ENCODE peak calls at places on chromosomes 5 and 9, in seven cellular contexts. S, F, Z, Y, H, A and T are unnamed samples.

GRCh38 chr9:113879906-113880305 is 3.8 kb downstream of the ZNF618 start:
- DNase-seq in S (no peak), Z (no peak), H (no peak), F (no peak), A (no peak), Y (no peak), T (no peak)

GRCh38 chr5:52725065-52725746 is 62.5 kb upstream of the ITGA1 start:
- DNase-seq in S (peak), A (no peak), H (no peak), Z (no peak), F (no peak), Y (no peak), T (no peak)

GRCh38 chr9:36118706-36119105 is 17.8 kb upstream of the GLIPR2 start:
- DNase-seq in A (no peak), H (no peak), S (no peak), F (no peak), Y (no peak), Z (no peak), T (no peak)

GRCh38 chr9:19999491-20000057 is 210.7 kb upstream of the SLC24A2 start:
- DNase-seq in S (no peak), Z (no peak), F (peak), A (no peak), H (peak), Y (no peak), T (no peak)

GRCh38 chr5:37109338-37109737 is 139.8 kb downstream of the CPLANE1 start:
- DNase-seq in Y (no peak), S (no peak), F (no peak), H (no peak), A (no peak), Z (no peak), T (no peak)

GRCh38 chr5:181200816-181201215 is 4.2 kb downstream of the TRIM7 start:
- DNase-seq in H (no peak), A (no peak), Z (no peak), F (no peak), S (no peak), Y (no peak), T (no peak)

GRCh38 chr5:173012882-173013281 is 29.3 kb downstream of the ATP6V0E1 start:
- DNase-seq in F (no peak), Z (no peak), A (no peak), H (no peak), S (no peak), Y (no peak), T (no peak)

GRCh38 chr5:140073296-140073695 is 30.2 kb upstream of the NRG2 start:
- DNase-seq in F (no peak), Z (peak), S (no peak), Y (no peak), H (no peak), A (peak), T (no peak)

GRCh38 chr5:5017827-5018559 is 122.1 kb upstream of the ADAMTS16 start:
- DNase-seq in Z (no peak), F (no peak), Y (no peak), H (no peak), A (no peak), S (no peak), T (no peak)

GRCh38 chr5:154627711-154628678 is 127.2 kb upstream of the LARP1 start:
- DNase-seq in Y (no peak), Z (no peak), H (no peak), A (no peak), S (no peak), F (no peak), T (no peak)

GRCh38 chr5:151870820-151871219 is 53.8 kb downstream of the GLRA1 start:
- DNase-seq in H (no peak), S (no peak), A (no peak), Y (no peak), F (no peak), Z (no peak), T (no peak)

GRCh38 chr9:112570731-112571167 is 84.1 kb downstream of the KIAA1958 start:
- DNase-seq in H (no peak), F (no peak), S (peak), Z (no peak), Y (no peak), A (no peak), T (no peak)

GRCh38 chr9:94586814-94587213 is 6.8 kb downstream of the FBP2 start:
- DNase-seq in H (no peak), Y (no peak), A (no peak), Z (no peak), F (no peak), S (no peak), T (no peak)

GRCh38 chr5:78530342-78531096 is 118.1 kb downstream of the LHFPL2 start:
- DNase-seq in F (no peak), H (no peak), Z (no peak), Y (no peak), A (peak), S (no peak), T (no peak)

GRCh38 chr5:167759411-167759821 is 532.0 kb upstream of the WWC1 start:
- DNase-seq in F (no peak), S (no peak), Y (no peak), A (no peak), Z (no peak), H (no peak), T (no peak)

GRCh38 chr9:120937596-120937995 is 11.0 kb upstream of the TRAF1 start:
- DNase-seq in F (no peak), Z (no peak), Y (no peak), S (no peak), A (no peak), H (no peak), T (no peak)

GRCh38 chr9:137044502-137045177 is 1.3 kb downstream of the NPDC1 start:
- DNase-seq in S (no peak), Z (peak), H (no peak), A (no peak), Y (no peak), F (no peak), T (peak)

GRCh38 chr5:32487008-32487407 is 42.5 kb upstream of the ZFR start:
- DNase-seq in A (no peak), Y (no peak), S (no peak), Z (no peak), H (no peak), F (no peak), T (no peak)

GRCh38 chr9:100417815-100418214 is 9.1 kb upstream of the MSANTD3 start:
- DNase-seq in A (no peak), Z (no peak), H (no peak), Y (no peak), F (no peak), S (no peak), T (no peak)

GRCh38 chr5:27308151-27308550 is 269.8 kb upstream of the CDH9 start:
- DNase-seq in S (no peak), Z (no peak), F (no peak), A (no peak), H (no peak), Y (no peak), T (no peak)

GRCh38 chr5:181566-181965 is 9.7 kb upstream of the LRRC14B start:
- DNase-seq in H (no peak), Z (no peak), Y (no peak), S (no peak), A (no peak), F (no peak), T (no peak)

GRCh38 chr5:80871541-80871961 is 88.6 kb upstream of the RASGRF2 start:
- DNase-seq in Z (no peak), F (peak), H (no peak), Y (no peak), S (peak), A (no peak), T (no peak)

GRCh38 chr5:669842-670395 is 23.2 kb downstream of the TPPP start:
- DNase-seq in Y (no peak), A (no peak), S (no peak), H (no peak), F (no peak), Z (no peak), T (no peak)

GRCh38 chr5:37495668-37496067 is 116.5 kb downstream of the WDR70 start:
- DNase-seq in A (no peak), Z (no peak), Y (no peak), H (no peak), F (no peak), S (no peak), T (no peak)

GRCh38 chr9:122110100-122110833 is 17.2 kb upstream of the TTLL11 start:
- DNase-seq in A (no peak), H (no peak), Z (peak), Y (no peak), S (no peak), F (no peak), T (no peak)

GRCh38 chr5:62780230-62780629 is 201.6 kb downstream of the LRRC70 start:
- DNase-seq in Z (no peak), A (no peak), S (no peak), Y (no peak), F (no peak), H (no peak), T (no peak)

GRCh38 chr5:150490754-150491153 is 17.2 kb upstream of the NDST1 start:
- DNase-seq in S (no peak), A (no peak), Z (no peak), H (no peak), F (no peak), Y (no peak), T (no peak)

GRCh38 chr5:431001-431710 is 11.8 kb upstream of the EXOC3 start:
- DNase-seq in H (no peak), F (peak), S (peak), Y (peak), Z (peak), A (peak), T (peak)

GRCh38 chr5:150789943-150790611 is 11.5 kb downstream of the SMIM3 start:
- DNase-seq in S (no peak), H (peak), Z (no peak), A (no peak), F (peak), Y (no peak), T (no peak)

GRCh38 chr5:89281211-89281610 is 398.2 kb upstream of the MEF2C start:
- DNase-seq in Y (no peak), S (no peak), Z (no peak), H (no peak), A (no peak), F (no peak), T (no peak)

GRCh38 chr5:83048811-83049210 is 28.4 kb downstream of the TMEM167A start:
- DNase-seq in Y (no peak), F (no peak), A (no peak), Z (no peak), H (no peak), S (no peak), T (no peak)

GRCh38 chr5:138724470-138725146 is 28.6 kb upstream of the CTNNA1 start:
- DNase-seq in Z (no peak), Y (peak), A (no peak), S (no peak), H (no peak), F (no peak), T (peak)
- TF ChIP-seq JUND in Z (no peak), Y (no peak), A (no peak), S (no peak), H (no peak), F (no peak), T (no peak)

GRCh38 chr5:127028822-127029457 is 1.4 kb downstream of the MARCHF3 start:
- DNase-seq in A (no peak), Z (peak), Y (no peak), H (no peak), S (peak), F (no peak), T (no peak)

GRCh38 chr5:127031863-127032232 is 1.5 kb upstream of the MARCHF3 start:
- DNase-seq in Z (no peak), A (no peak), S (no peak), H (no peak), Y (no peak), F (no peak), T (no peak)

GRCh38 chr5:127029513-127030258 is 672 bp downstream of the MARCHF3 start:
- DNase-seq in Z (peak), A (peak), S (peak), Y (peak), H (no peak), F (peak), T (peak)

GRCh38 chr5:127030259-127031146 is at the start of gene MARCHF3:
- DNase-seq in Y (peak), S (peak), H (peak), A (peak), F (peak), Z (peak), T (peak)

DNA sequence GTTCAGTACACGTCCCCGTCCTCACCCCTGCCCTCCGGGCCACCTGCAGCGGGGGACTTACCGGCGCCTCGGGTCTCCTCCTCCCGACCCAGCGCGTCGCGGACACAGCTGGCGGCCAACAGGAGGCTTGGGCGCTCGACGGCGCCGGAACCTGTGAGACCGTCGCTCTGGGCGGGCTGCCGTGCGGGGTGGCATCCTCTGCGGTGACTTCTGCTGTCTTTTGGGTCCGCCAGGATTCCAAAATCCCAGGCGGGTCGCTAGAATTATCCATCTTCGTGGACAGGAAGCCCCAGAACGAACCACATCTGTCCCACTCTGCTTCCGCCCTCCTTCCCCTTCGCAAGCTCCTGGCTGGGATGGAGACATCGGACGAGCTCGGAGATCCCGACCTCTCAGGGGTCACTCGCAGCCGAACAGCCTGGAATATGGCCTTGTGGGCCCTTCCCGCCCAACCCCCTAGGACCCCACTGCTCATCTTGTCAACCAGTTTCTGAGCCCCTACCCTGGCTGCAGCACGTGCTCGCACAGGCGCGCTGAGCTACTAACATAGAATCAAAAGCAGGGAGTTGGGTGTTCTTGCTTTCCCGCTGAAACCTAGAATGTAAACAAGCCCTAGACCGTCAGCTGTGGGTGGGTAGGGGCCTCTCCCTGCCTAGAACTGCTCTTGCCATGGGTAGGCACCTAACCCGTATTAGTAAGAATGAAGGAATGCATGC is 947 bp upstream of the MARCHF3 start:
- DNase-seq in S (no peak), Z (no peak), H (no peak), F (no peak), A (peak), Y (no peak), T (no peak)
- TF ChIP-seq JUND in S (no peak), Z (no peak), H (no peak), F (no peak), A (no peak), Y (no peak), T (no peak)

GRCh38 chr5:61228691-61229280 is 66.5 kb upstream of the SMIM15 start:
- DNase-seq in Z (no peak), F (no peak), S (no peak), Y (no peak), H (no peak), A (no peak), T (no peak)
- TF ChIP-seq JUND in Z (no peak), F (no peak), S (no peak), Y (no peak), H (no peak), A (no peak), T (no peak)

GRCh38 chr9:31730398-31730797 is 654.0 kb upstream of the ACO1 start:
- DNase-seq in S (no peak), H (no peak), F (no peak), Z (no peak), A (no peak), Y (no peak), T (no peak)

GRCh38 chr9:31736581-31737179 is 647.8 kb upstream of the ACO1 start:
- DNase-seq in H (no peak), F (no peak), Y (no peak), Z (no peak), A (no peak), S (no peak), T (no peak)

GRCh38 chr9:31733166-31733565 is 651.3 kb upstream of the ACO1 start:
- DNase-seq in S (no peak), H (no peak), A (no peak), F (no peak), Y (no peak), Z (no peak), T (no peak)
- TF ChIP-seq JUND in S (no peak), H (no peak), A (no peak), F (no peak), Y (no peak), Z (no peak), T (no peak)

GRCh38 chr5:143245929-143246561 is 157.4 kb downstream of the NR3C1 start:
- DNase-seq in H (no peak), S (peak), Z (no peak), A (peak), F (peak), Y (no peak), T (no peak)
- TF ChIP-seq JUND in H (no peak), S (peak), Z (peak), A (peak), F (no peak), Y (no peak), T (no peak)